ENCODE peak calls at places on chromosomes 7 and 10, in six cellular contexts. V is OCI-LY7; T is RWPE1; C is EH; Y is A172; D is naive thymus-derived CD8-positive, alpha-beta T cell. K is an unnamed sample.

GRCh38 chr10:97007417-97007816 is 175.3 kb downstream of the LCOR start:
- DNase-seq in V (no peak), T (no peak), C (no peak), Y (no peak), D (no peak), K (no peak)

GRCh38 chr10:103428989-103429643 is 23.1 kb downstream of the CALHM2 start:
- DNase-seq in V (no peak), T (no peak), C (no peak), Y (no peak), D (no peak), K (no peak)

GRCh38 chr10:21069929-21070363 is 172.8 kb upstream of the NEBL start:
- DNase-seq in V (no peak), T (no peak), C (no peak), Y (no peak), D (no peak), K (no peak)

GRCh38 chr10:27344568-27345454 is 104.2 kb upstream of the ACBD5 start:
- DNase-seq in V (no peak), T (no peak), C (no peak), Y (no peak), D (no peak), K (peak; percentile 26)

GRCh38 chr7:149497467-149498261 is at the start of gene ZNF746:
- DNase-seq in V (peak; percentile 91), T (peak; percentile 81), C (peak; percentile 85), Y (peak; percentile 46), D (peak; percentile 76), K (peak; percentile 91)

GRCh38 chr7:114885836-114886235 is 36.1 kb upstream of the MDFIC start:
- DNase-seq in V (no peak), T (no peak), C (peak; percentile 56), Y (peak; percentile 41), D (no peak), K (no peak)

GRCh38 chr7:45869426-45869825 is 3.5 kb downstream of the CCDC201 start:
- DNase-seq in V (no peak), T (no peak), C (peak; percentile 73), Y (peak; percentile 54), D (no peak), K (no peak)

GRCh38 chr7:159105066-159105780 is 39.4 kb downstream of the VIPR2 start:
- DNase-seq in V (no peak), T (no peak), C (no peak), Y (no peak), D (no peak), K (no peak)

GRCh38 chr10:6493521-6494451 is 86.3 kb downstream of the PRKCQ start:
- DNase-seq in V (no peak), T (peak; percentile 48), C (peak; percentile 28), Y (no peak), D (no peak), K (no peak)

GRCh38 chr7:51180092-51180491 is 136.5 kb downstream of the COBL start:
- DNase-seq in V (no peak), T (no peak), C (no peak), Y (no peak), D (no peak), K (no peak)

GRCh38 chr10:77321868-77322267 is 315.7 kb downstream of the KCNMA1 start:
- DNase-seq in V (no peak), T (no peak), C (peak; percentile 69), Y (peak; percentile 33), D (no peak), K (no peak)

GRCh38 chr10:123570898-123571515 is 95.1 kb upstream of the GPR26 start:
- DNase-seq in V (no peak), T (no peak), C (no peak), Y (no peak), D (no peak), K (no peak)

GRCh38 chr7:542935-543789 is 23.5 kb upstream of the PDGFA start:
- DNase-seq in V (no peak), T (peak; percentile 80), C (peak; percentile 99), Y (peak; percentile 98), D (no peak), K (no peak)

GRCh38 chr7:25843467-25843866 is 308.5 kb upstream of the NFE2L3 start:
- DNase-seq in V (no peak), T (no peak), C (no peak), Y (no peak), D (no peak), K (no peak)

GRCh38 chr7:44104880-44105771 is 981 bp downstream of the AEBP1 start:
- DNase-seq in V (no peak), T (no peak), C (peak; percentile 83), Y (peak; percentile 85), D (no peak), K (peak; percentile 60)

GRCh38 chr10:119817991-119818888 is 54.4 kb downstream of the MCMBP start:
- DNase-seq in V (no peak), T (peak; percentile 59), C (peak; percentile 37), Y (no peak), D (no peak), K (no peak)

GRCh38 chr7:76428868-76429805 is 4.4 kb downstream of the ZP3 start:
- DNase-seq in V (no peak), T (no peak), C (peak; percentile 66), Y (peak; percentile 83), D (no peak), K (no peak)

GRCh38 chr10:48252354-48252650 is 22.2 kb downstream of the FRMPD2 start:
- DNase-seq in V (no peak), T (no peak), C (no peak), Y (no peak), D (no peak), K (no peak)

GRCh38 chr10:122558452-122558851 is 2.1 kb upstream of the DMBT1 start:
- DNase-seq in V (no peak), T (no peak), C (no peak), Y (no peak), D (peak; percentile 40), K (no peak)

GRCh38 chr10:98097611-98098010 is 36.8 kb upstream of the R3HCC1L start:
- DNase-seq in V (no peak), T (no peak), C (peak; percentile 5), Y (no peak), D (no peak), K (no peak)

GRCh38 chr7:153088601-153089000 is 329.0 kb downstream of the ACTR3B start:
- DNase-seq in V (no peak), T (no peak), C (no peak), Y (no peak), D (no peak), K (no peak)

GRCh38 chr7:151125459-151125834 is 39.2 kb downstream of the AGAP3 start:
- DNase-seq in V (no peak), T (no peak), C (peak; percentile 17), Y (no peak), D (no peak), K (no peak)

GRCh38 chr10:34139559-34139958 is 675.5 kb downstream of the PARD3 start:
- DNase-seq in V (no peak), T (no peak), C (peak; percentile 38), Y (no peak), D (no peak), K (no peak)

GRCh38 chr10:42963302-42963701 is 113.6 kb upstream of the RET start:
- DNase-seq in V (no peak), T (no peak), C (no peak), Y (no peak), D (no peak), K (no peak)

GRCh38 chr7:130358471-130358870 is 13.9 kb downstream of the CPA5 start:
- DNase-seq in V (no peak), T (no peak), C (no peak), Y (no peak), D (no peak), K (no peak)

GRCh38 chr7:44460325-44460724 is 30.1 kb downstream of the NUDCD3 start:
- DNase-seq in V (peak; percentile 89), T (no peak), C (no peak), Y (peak; percentile 19), D (peak; percentile 56), K (peak; percentile 95)

GRCh38 chr7:135831451-135832220 is 83.0 kb upstream of the FAM180A start:
- DNase-seq in V (no peak), T (no peak), C (no peak), Y (no peak), D (no peak), K (no peak)

GRCh38 chr10:124731551-124731950 is 12.6 kb downstream of the FAM53B start:
- DNase-seq in V (no peak), T (no peak), C (no peak), Y (no peak), D (no peak), K (no peak)

GRCh38 chr7:33261585-33261984 is 132.2 kb downstream of the BBS9 start:
- DNase-seq in V (no peak), T (no peak), C (peak; percentile 9), Y (peak; percentile 18), D (no peak), K (no peak)

GRCh38 chr7:127769696-127770400 is 117.9 kb downstream of the SND1 start:
- DNase-seq in V (no peak), T (no peak), C (peak; percentile 65), Y (peak; percentile 34), D (no peak), K (no peak)

GRCh38 chr7:100680589-100681271 is 7.2 kb downstream of the GNB2 start:
- DNase-seq in V (no peak), T (no peak), C (no peak), Y (no peak), D (no peak), K (no peak)

GRCh38 chr10:97399843-97400545 is 1.1 kb downstream of the RRP12 start:
- DNase-seq in V (peak; percentile 71), T (peak; percentile 91), C (peak; percentile 66), Y (peak; percentile 87), D (no peak), K (peak; percentile 76)

GRCh38 chr10:88928254-88928653 is 24.3 kb downstream of the ACTA2 start:
- DNase-seq in V (no peak), T (no peak), C (no peak), Y (no peak), D (no peak), K (no peak)

GRCh38 chr7:104306788-104307187 is 21.6 kb upstream of the LHFPL3 start:
- DNase-seq in V (no peak), T (no peak), C (no peak), Y (no peak), D (no peak), K (no peak)

GRCh38 chr10:44804661-44805060 is 106.5 kb upstream of the TMEM72 start:
- DNase-seq in V (no peak), T (no peak), C (peak; percentile 29), Y (no peak), D (no peak), K (no peak)

GRCh38 chr7:1611708-1612241 is 41.9 kb upstream of the PSMG3 start:
- DNase-seq in V (no peak), T (peak; percentile 78), C (peak; percentile 91), Y (peak; percentile 100), D (no peak), K (no peak)

GRCh38 chr7:158017226-158018060 is 570.2 kb downstream of the PTPRN2 start:
- DNase-seq in V (no peak), T (no peak), C (no peak), Y (no peak), D (no peak), K (no peak)

K was measured in NAMALWA.